ENCODE peak calls at places on chromosome 5, in eight cellular contexts. One of them, this sample, is unnamed.

GRCh38 chr5:76983468-76983867 is 30.6 kb downstream of the CRHBP start:
- DNase-seq in fibroblast of mammary gland: peak; percentile 46
- DNase-seq in ACHN: no peak
- DNase-seq in OCI-M1: no peak
- DNase-seq in brain microvascular endothelial cell: no peak
- DNase-seq in neural progenitor cell: no peak
- DNase-seq in M059J: peak; percentile 48
- DNase-seq in putamen: peak; percentile 70
- DNase-seq in this sample: peak; percentile 60

GRCh38 chr5:107504424-107504823 is 166.3 kb downstream of the EFNA5 start:
- DNase-seq in fibroblast of mammary gland: no peak
- DNase-seq in ACHN: no peak
- DNase-seq in OCI-M1: no peak
- DNase-seq in brain microvascular endothelial cell: no peak
- DNase-seq in neural progenitor cell: no peak
- DNase-seq in M059J: no peak
- DNase-seq in putamen: no peak
- DNase-seq in this sample: no peak

GRCh38 chr5:133653602-133653995 is 41.3 kb upstream of the FSTL4 start:
- DNase-seq in fibroblast of mammary gland: no peak
- DNase-seq in ACHN: no peak
- DNase-seq in OCI-M1: no peak
- DNase-seq in brain microvascular endothelial cell: no peak
- DNase-seq in neural progenitor cell: no peak
- DNase-seq in M059J: no peak
- DNase-seq in putamen: no peak
- DNase-seq in this sample: no peak

GRCh38 chr5:160805376-160805775 is 46.6 kb downstream of the ATP10B start:
- DNase-seq in fibroblast of mammary gland: no peak
- DNase-seq in ACHN: no peak
- DNase-seq in OCI-M1: no peak
- DNase-seq in brain microvascular endothelial cell: no peak
- DNase-seq in neural progenitor cell: no peak
- DNase-seq in M059J: no peak
- DNase-seq in putamen: no peak
- DNase-seq in this sample: no peak

GRCh38 chr5:29924107-29924506 is 1269.4 kb upstream of the CDH6 start:
- DNase-seq in fibroblast of mammary gland: no peak
- DNase-seq in ACHN: no peak
- DNase-seq in OCI-M1: no peak
- DNase-seq in brain microvascular endothelial cell: no peak
- DNase-seq in neural progenitor cell: no peak
- DNase-seq in M059J: peak; percentile 3
- DNase-seq in putamen: no peak
- DNase-seq in this sample: no peak

GRCh38 chr5:39495294-39495693 is 70.5 kb upstream of the DAB2 start:
- DNase-seq in fibroblast of mammary gland: no peak
- DNase-seq in ACHN: no peak
- DNase-seq in OCI-M1: no peak
- DNase-seq in brain microvascular endothelial cell: no peak
- DNase-seq in neural progenitor cell: no peak
- DNase-seq in M059J: no peak
- DNase-seq in putamen: no peak
- DNase-seq in this sample: no peak

GRCh38 chr5:14258840-14259239 is 115.7 kb downstream of the TRIO start:
- DNase-seq in fibroblast of mammary gland: no peak
- DNase-seq in ACHN: no peak
- DNase-seq in OCI-M1: no peak
- DNase-seq in brain microvascular endothelial cell: no peak
- DNase-seq in neural progenitor cell: peak; percentile 72
- DNase-seq in M059J: no peak
- DNase-seq in putamen: no peak
- DNase-seq in this sample: no peak

GRCh38 chr5:69212022-69212421 is 22.6 kb downstream of the CENPH start:
- DNase-seq in fibroblast of mammary gland: no peak
- DNase-seq in ACHN: no peak
- DNase-seq in OCI-M1: no peak
- DNase-seq in brain microvascular endothelial cell: no peak
- DNase-seq in neural progenitor cell: no peak
- DNase-seq in M059J: no peak
- DNase-seq in putamen: no peak
- DNase-seq in this sample: no peak

This sample was measured in NCI-H226.